ENCODE peak calls at places on chromosome X, in seven cellular contexts. L, T, V, X, J, O and Z are unnamed samples.

GRCh38 chrX:133403984-133404383 is 11.3 kb downstream of the GPC4 start:
- DNase-seq in X (no peak), J (no peak), O (no peak), V (no peak), L (no peak), T (no peak), Z (no peak)

GRCh38 chrX:40202456-40202855 is 104.7 kb upstream of the BCOR start:
- DNase-seq in L (no peak), V (no peak), X (no peak), T (no peak), J (peak), O (no peak), Z (peak)

GRCh38 chrX:45070116-45071007 is 130.3 kb downstream of the DIPK2B start:
- DNase-seq in X (peak), T (peak), J (peak), V (no peak), O (peak), L (peak), Z (peak)

GRCh38 chrX:114611018-114611619 is 27.2 kb downstream of the HTR2C start:
- DNase-seq in T (peak), L (peak), X (peak), O (peak), V (no peak), J (no peak), Z (peak)

GRCh38 chrX:19094654-19095053 is 27.6 kb downstream of the ADGRG2 start:
- DNase-seq in O (no peak), V (no peak), T (no peak), L (no peak), J (no peak), X (no peak), Z (no peak)

GRCh38 chrX:107454302-107454701 is 4.8 kb downstream of the FRMPD3 start:
- DNase-seq in O (no peak), T (no peak), L (no peak), J (no peak), X (no peak), V (no peak), Z (peak)

GRCh38 chrX:72280210-72280882 is 3.3 kb upstream of the RPS4X start:
- DNase-seq in V (no peak), L (no peak), O (no peak), J (no peak), T (peak), X (no peak), Z (no peak)

GRCh38 chrX:74349387-74349786 is 45.4 kb downstream of the ZCCHC13 start:
- DNase-seq in O (no peak), L (no peak), V (no peak), T (no peak), X (no peak), J (no peak), Z (no peak)

GRCh38 chrX:56248492-56248891 is 16.3 kb downstream of the KLF8 start:
- DNase-seq in T (peak), V (no peak), L (peak), J (peak), X (peak), O (peak), Z (peak)

GRCh38 chrX:44010626-44011025 is 37.4 kb upstream of the NDP start:
- DNase-seq in O (no peak), T (no peak), X (no peak), V (no peak), J (no peak), L (no peak), Z (no peak)

GRCh38 chrX:17475820-17476219 is 100.8 kb downstream of the NHS start:
- DNase-seq in X (no peak), V (no peak), J (no peak), T (no peak), O (no peak), L (no peak), Z (no peak)

GRCh38 chrX:139864613-139865012 is 68.2 kb downstream of the ATP11C start:
- DNase-seq in L (no peak), O (no peak), J (no peak), T (no peak), V (no peak), X (no peak), Z (no peak)

GRCh38 chrX:68665502-68665901 is 18.0 kb downstream of the STARD8 start:
- DNase-seq in O (no peak), T (peak), L (no peak), V (no peak), J (no peak), X (no peak), Z (no peak)
- TF ChIP-seq CTCF in O (peak), T (peak), L (no peak), V (peak), J (no peak), X (no peak), Z (no peak)

DNA sequence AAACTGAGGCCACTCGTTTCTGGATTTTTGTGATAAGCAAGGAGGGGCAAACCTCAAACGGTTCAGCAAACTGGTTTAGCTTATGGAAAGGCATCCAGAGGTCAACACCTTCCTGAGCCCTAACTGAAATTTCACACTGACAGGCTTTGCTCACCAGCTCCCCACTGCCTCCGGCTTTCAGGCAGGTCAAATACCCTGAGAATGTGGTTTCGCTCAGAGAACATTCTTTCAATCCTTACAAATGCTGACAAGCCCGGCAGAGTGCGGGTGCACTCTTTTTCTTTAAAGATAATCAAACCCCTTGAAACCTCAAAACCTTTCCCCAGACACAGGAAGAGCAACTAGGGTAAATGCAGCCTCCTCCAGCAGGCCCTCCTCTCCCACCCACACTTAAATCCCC is 41.5 kb downstream of the CD40LG start:
- DNase-seq in O (no peak), X (no peak), T (peak), L (no peak), V (no peak), J (no peak), Z (no peak)
- TF ChIP-seq MAX in O (no peak), X (no peak), T (no peak), L (no peak), V (no peak), J (no peak), Z (no peak)

DNA sequence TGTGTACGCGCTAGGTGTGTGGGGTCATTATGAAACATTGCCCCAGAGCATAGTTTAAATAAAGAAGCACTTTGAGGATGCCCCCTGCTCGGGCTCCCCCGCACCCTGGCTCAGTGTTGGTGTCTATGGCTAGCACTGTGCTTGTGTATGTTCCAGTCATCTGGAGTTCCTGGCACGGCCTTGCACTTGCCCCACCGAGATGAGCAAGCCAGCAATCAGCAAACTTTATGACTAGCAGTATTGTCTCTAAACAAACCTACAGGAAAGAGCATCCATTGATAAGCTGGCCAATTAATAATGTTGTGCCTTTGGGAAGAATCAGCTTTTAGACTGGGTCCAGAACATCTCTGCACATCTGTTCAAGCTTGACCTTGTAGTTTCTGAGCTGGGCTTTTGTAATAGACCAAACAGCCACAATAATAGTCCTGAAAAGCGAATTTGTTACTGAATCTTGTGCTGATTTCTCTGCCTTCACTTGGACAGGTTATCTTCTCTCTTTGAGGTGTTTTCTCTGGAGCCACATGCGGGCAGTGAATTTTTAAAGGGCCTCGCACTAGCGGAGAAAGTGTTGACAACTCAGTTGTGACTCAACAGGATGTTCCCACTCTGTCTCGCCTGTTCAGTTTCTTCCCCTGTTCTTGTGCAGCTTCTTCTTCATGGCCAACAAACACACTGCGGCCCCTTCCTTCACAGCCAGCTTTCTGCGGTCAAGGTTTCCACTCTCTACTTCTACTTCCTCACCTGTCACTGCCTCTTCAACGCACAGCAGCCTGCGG is 895 bp upstream of the SHROOM4 start:
- DNase-seq in L (no peak), V (no peak), J (no peak), O (no peak), T (no peak), X (peak), Z (no peak)
- H3K4me3 ChIP-seq in L (no peak), V (peak), J (no peak), O (no peak), T (no peak), X (no peak), Z (no peak)

DNA sequence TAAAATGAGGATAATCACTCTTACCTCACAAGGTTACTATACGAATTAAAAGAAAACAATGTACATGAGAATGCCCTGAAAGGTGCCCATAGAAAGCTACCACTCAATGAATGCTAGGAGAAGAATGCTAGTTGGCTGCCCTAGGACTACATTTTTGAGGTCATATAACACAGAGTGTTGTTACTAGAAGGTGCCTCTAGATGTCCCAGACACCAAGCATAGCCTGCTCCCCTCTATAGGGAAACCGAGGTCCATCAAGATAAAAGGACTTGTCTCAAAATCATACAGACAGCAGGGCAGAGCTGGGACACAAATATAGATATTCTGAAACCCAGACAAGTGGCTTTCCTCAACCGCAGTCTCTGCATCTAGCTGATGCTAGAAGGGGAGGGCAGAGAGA is 147.0 kb upstream of the ARHGEF9 start:
- DNase-seq in T (no peak), V (no peak), X (no peak), J (no peak), O (no peak), L (no peak), Z (peak)
- TF ChIP-seq CTCF in T (no peak), V (no peak), X (no peak), J (no peak), O (no peak), L (no peak), Z (peak)

DNA sequence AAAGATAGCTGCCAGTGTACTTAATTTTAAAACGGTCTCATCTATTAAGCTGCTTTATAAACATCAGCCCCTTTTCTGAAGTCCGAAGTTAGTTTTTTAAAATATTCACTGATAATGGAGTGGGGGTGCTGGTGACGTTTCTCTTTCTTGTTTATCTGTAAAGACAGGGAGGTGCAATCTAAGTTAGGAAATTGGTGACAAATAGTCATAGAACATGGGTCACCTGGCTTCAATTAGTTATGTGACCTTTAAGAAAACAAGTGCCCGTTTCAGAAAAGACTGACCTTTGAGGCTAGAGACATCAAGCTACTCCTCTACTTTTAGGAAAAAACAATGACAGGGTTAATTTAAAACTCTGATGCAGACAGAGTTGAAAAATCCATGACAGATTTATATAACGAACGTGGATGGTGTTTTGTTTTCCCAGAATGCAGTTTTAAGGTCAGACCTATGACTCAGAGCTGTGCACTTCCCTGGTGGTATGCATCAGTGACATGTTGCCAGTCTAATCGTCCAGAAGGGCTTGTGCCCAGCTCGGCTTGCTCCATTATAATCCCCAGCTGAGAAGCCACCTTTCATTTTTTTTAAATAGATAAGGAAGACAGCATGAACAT is 38.2 kb downstream of the FHL1 start:
- DNase-seq in X (peak), T (no peak), O (no peak), J (no peak), L (peak), V (no peak), Z (no peak)
- TF ChIP-seq MAX in X (no peak), T (no peak), O (no peak), J (no peak), L (no peak), V (no peak), Z (no peak)

GRCh38 chrX:119573840-119574393 is 446 bp upstream of the UBE2A start:
- DNase-seq in V (no peak), J (no peak), L (peak), T (peak), O (peak), X (peak), Z (peak)

GRCh38 chrX:119570351-119570835 is 4.0 kb upstream of the UBE2A start:
- DNase-seq in T (no peak), L (no peak), V (no peak), X (no peak), O (no peak), J (no peak), Z (no peak)

GRCh38 chrX:119574394-119575266 is at the start of gene UBE2A:
- DNase-seq in T (peak), V (peak), L (peak), O (peak), J (peak), X (peak), Z (peak)

DNA sequence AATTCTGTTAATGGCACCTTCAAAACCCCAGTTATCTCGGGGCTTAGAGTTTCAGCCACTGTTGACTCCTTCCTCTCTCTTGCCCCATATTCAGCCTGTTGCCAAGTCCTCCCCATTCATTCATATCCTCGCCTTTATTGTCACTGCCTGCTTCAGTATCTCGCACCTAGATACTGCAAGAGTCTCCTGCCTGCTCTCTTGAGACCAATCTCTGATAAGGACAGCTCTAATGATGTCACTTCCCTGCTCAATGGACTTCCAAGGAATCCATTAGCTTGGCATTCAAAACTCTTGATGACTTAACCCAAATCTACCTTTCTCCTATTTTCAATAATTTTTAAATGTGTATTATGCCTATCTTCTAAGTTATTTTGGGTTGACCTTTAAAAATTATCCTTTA is 1.1 kb upstream of the UBE2A start:
- DNase-seq in X (no peak), J (no peak), L (no peak), T (peak), O (no peak), V (no peak), Z (no peak)
- H3K4me3 ChIP-seq in X (no peak), J (peak), L (peak), T (peak), O (peak), V (peak), Z (peak)